ENCODE peak calls at places on chromosome 3, in seven cellular contexts. O is ovary; G is Peyer's patch; B is body of pancreas; I is heart left ventricle; K is CD8-positive, alpha-beta memory T cell; H is thoracic aorta. P is an unnamed sample. For H3K36me3, the result is how much of the 10 kb centered on the place peaks cover.

GRCh38 chr3:31562525-31562924 is 29.8 kb downstream of the STT3B start:
- DNase-seq in G (no peak), B (no peak), I (no peak), O (no peak), H (no peak), K (no peak), P (no peak)

GRCh38 chr3:195196266-195196665 is 74.7 kb downstream of the XXYLT1 start:
- DNase-seq in B (no peak), G (no peak), O (no peak), H (no peak), K (no peak), I (no peak), P (no peak)

GRCh38 chr3:18351823-18352744 is 73.1 kb downstream of the SATB1 start:
- DNase-seq in B (peak), G (no peak), K (no peak), O (no peak), H (no peak), I (no peak), P (no peak)

GRCh38 chr3:55879901-55880331 is 392.8 kb upstream of the WNT5A start:
- DNase-seq in H (no peak), G (no peak), B (no peak), O (no peak), K (no peak), I (no peak), P (no peak)

GRCh38 chr3:183583331-183584245 is 28.1 kb upstream of the KLHL6 start:
- DNase-seq in B (no peak), H (no peak), O (peak), G (no peak), I (no peak), K (no peak), P (no peak)

GRCh38 chr3:108437439-108437838 is 73.0 kb downstream of the MYH15 start:
- DNase-seq in O (no peak), K (no peak), G (no peak), B (peak), H (no peak), I (no peak), P (peak)

GRCh38 chr3:88986834-88987233 is 120.6 kb upstream of the EPHA3 start:
- DNase-seq in H (no peak), I (no peak), B (no peak), O (no peak), K (no peak), G (no peak), P (no peak)

GRCh38 chr3:12413721-12414255 is 70.5 kb upstream of the TSEN2 start:
- DNase-seq in B (no peak), O (no peak), H (no peak), G (no peak), I (no peak), K (no peak), P (no peak)

GRCh38 chr3:75325716-75326115 is 338.4 kb upstream of the FRG2C start:
- DNase-seq in B (no peak), I (no peak), K (no peak), G (no peak), H (no peak), O (no peak), P (no peak)
- H3K36me3 ChIP-seq in B (under half), I (under half), K (under half), G (under half), H (under half), O (under half), P (under half)

GRCh38 chr3:9135526-9135925 is 113.9 kb downstream of the SRGAP3 start:
- DNase-seq in H (no peak), K (no peak), I (no peak), G (no peak), B (no peak), O (no peak), P (peak)

GRCh38 chr3:9139366-9139765 is 110.1 kb downstream of the SRGAP3 start:
- DNase-seq in G (no peak), O (no peak), I (no peak), K (no peak), H (no peak), B (no peak), P (no peak)

GRCh38 chr3:9141903-9142302 is 107.5 kb downstream of the SRGAP3 start:
- DNase-seq in B (no peak), H (no peak), I (no peak), O (no peak), G (no peak), K (no peak), P (no peak)

GRCh38 chr3:9135930-9136525 is 113.4 kb downstream of the SRGAP3 start:
- DNase-seq in O (no peak), G (no peak), B (no peak), H (no peak), I (no peak), K (no peak), P (peak)

DNA sequence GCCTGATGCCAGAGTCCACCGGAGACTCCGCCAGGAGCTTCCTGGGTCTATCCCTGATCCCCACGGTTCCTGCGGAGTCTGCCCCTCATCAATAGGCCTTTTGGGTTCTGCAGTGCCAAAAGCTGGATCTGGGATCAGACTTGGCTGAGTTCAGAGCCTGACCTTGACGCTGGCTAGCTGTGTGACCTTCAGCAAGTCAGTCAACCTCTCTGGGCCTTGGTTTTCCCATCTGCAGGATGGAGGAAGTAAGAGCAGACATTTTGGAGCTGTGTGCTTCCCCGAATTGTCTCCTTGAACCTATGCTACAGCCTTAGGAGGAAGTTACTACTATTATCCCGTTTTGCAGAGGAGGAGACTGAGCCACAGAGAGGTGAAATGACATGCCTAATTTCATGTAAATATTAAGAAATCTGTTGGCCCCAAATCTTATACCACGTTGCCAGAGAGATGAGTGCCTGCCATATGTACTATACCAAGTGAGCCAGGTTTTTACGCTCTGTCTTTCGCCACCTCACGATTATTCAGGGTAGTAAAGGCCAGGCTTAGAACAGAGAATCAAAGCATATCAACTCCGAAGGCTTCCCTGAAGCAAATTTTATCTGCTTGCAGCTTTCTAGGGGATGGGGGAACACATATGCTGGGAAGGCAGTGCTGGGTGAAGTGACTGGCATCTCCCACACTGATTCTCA is 112.6 kb downstream of the SRGAP3 start:
- DNase-seq in H (no peak), K (no peak), G (no peak), I (no peak), O (no peak), B (no peak), P (no peak)
- H3K4me3 ChIP-seq in H (peak), K (no peak), G (no peak), I (no peak), O (no peak), B (no peak), P (no peak)

GRCh38 chr3:9793161-9793781 is 389 bp downstream of the ARPC4 start:
- DNase-seq in O (no peak), I (no peak), G (no peak), K (no peak), H (no peak), B (no peak), P (no peak)

GRCh38 chr3:9794400-9794799 is 1.5 kb downstream of the ARPC4 start:
- DNase-seq in K (no peak), G (no peak), O (no peak), H (no peak), B (no peak), I (no peak), P (no peak)

GRCh38 chr3:9795212-9795611 is 2.3 kb downstream of the ARPC4 start:
- DNase-seq in B (no peak), K (no peak), O (no peak), G (no peak), I (no peak), H (no peak), P (no peak)

GRCh38 chr3:9800529-9800928 is 7.6 kb downstream of the ARPC4 start:
- DNase-seq in I (no peak), G (no peak), H (no peak), K (no peak), B (no peak), O (no peak), P (no peak)

DNA sequence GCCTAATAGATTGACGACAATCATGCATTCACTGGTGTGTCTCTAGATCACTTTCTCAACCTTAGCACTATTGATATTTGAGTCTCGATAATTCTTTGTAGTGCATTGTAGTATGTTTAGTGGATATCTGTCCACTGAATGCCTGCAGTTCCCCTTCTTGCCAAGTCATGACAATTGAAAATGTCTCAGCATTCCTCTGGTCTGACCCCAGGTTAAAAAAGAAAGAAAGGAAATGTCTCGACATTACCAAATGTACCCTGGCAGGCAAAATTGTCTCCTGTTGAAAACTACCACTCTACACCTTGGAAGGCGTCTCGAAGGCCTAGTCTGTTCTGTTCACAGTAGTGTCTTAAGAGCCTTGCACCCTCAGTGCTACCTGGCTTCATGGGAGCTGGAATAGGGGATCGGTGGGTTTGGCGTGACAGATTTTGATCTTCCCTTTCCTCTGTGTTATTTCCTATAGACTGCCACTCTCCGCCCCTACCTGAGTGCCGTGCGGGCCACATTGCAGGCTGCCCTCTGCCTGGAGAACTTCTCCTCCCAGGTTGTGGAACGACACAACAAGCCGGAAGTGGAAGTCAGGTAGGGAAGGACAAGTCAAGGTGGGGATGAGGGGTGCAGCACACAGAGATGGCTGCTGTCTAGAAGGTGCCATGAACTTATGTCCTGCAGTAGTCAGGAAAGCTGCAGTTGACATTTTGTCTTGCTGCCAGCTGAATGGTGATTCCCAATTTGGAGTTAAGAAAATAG is 4.5 kb downstream of the ARPC4 start:
- DNase-seq in B (no peak), H (no peak), K (no peak), I (no peak), O (no peak), G (no peak), P (no peak)
- H3K36me3 ChIP-seq in B (under half), H (under half), K (under half), I (under half), O (under half), G (half or more), P (under half)

DNA sequence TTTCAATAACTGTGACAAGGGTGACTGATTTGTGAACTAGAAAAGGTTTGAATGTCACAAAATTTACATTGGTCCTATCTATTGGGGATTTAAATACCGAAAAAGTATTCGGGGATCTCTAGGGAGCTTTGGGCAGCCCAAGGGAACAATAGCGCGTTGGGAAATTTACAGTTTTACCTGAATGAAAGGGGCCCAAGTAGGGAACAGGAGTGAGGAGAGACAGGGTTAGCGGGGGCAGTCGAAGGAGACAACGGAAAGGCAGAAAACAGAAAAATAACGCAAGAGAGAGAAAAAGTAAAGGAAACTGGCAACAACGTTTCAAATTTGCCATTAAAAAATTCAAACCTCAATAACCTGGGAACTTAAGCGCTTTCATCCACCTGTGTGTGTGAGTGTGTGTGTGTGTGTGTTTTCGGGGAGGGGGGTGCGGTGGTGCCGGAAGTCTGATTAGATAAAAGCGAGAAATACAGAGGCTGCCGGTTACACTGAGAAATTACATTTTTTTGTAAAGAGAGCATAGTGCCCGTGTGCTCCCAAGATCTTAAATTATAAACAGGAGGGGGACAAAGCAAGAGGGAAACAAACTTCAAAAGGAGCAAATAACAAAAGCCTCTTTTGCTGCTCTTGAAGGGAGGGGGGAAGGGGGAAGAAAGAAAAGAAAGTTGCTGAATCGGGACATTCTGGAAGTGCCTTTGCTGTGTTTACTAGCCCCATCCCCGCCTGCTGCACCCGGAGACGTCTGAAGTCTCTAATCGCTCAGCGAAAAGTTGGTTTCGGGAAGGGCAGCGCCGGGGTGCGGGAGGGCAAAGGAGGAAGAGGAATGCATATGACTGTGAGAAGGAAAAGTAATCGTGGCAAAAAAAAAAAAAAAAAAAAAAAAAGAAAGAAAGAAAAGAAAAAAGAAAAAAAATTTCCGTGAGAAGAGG is 722 bp upstream of the ZIC1 start:
- DNase-seq in O (no peak), H (no peak), K (no peak), B (no peak), I (no peak), G (no peak), P (no peak)
- H3K4me3 ChIP-seq in O (no peak), H (peak), K (no peak), B (no peak), I (peak), G (no peak), P (no peak)

GRCh38 chr3:147372525-147373027 is 33.8 kb downstream of the ZIC4 start:
- DNase-seq in O (no peak), G (no peak), K (no peak), I (no peak), B (no peak), H (no peak), P (no peak)
- H3K36me3 ChIP-seq in O (under half), G (under half), K (under half), I (under half), B (under half), H (under half), P (under half)

P was measured in thyroid gland.